ENCODE peak calls at places on chromosomes 16 and 17, in eight cellular contexts. I is CD4-positive, alpha-beta T cell; Y is HTR-8/SVneo; F is neural progenitor cell; G is upper lobe of right lung; K is ACHN; U is C1 segment of cervical spinal cord; S is Daoy. T is an unnamed sample.

GRCh38 chr16:86631441-86631840 is 53.1 kb downstream of the FOXL1 start:
- DNase-seq in I (no peak), G (peak; percentile 25), S (peak; percentile 21), Y (peak; percentile 41), F (no peak), U (no peak), K (no peak), T (peak; percentile 54)

GRCh38 chr16:57060323-57061083 is 31.9 kb upstream of the CPNE2 start:
- DNase-seq in S (no peak), U (no peak), I (no peak), G (no peak), Y (no peak), K (no peak), F (no peak), T (no peak)

GRCh38 chr17:81419333-81419885 is 24.2 kb downstream of the BAHCC1 start:
- DNase-seq in S (peak; percentile 99), G (peak; percentile 93), K (peak; percentile 91), U (no peak), Y (peak; percentile 91), I (no peak), F (peak; percentile 57), T (no peak)

GRCh38 chr17:62681061-62681938 is 53.8 kb downstream of the MRC2 start:
- DNase-seq in F (no peak), G (no peak), U (no peak), I (no peak), Y (no peak), K (no peak), S (no peak), T (no peak)

GRCh38 chr17:31678431-31678830 is 180.6 kb downstream of the COPRS start:
- DNase-seq in I (no peak), Y (peak; percentile 61), F (no peak), K (no peak), U (no peak), G (no peak), S (peak; percentile 49), T (peak; percentile 81)

GRCh38 chr16:79191933-79192332 is 408.6 kb downstream of the MAF start:
- DNase-seq in F (no peak), K (no peak), G (no peak), I (no peak), S (peak; percentile 80), U (no peak), Y (no peak), T (no peak)

GRCh38 chr16:84930298-84931106 is 80.8 kb downstream of the ZDHHC7 start:
- DNase-seq in Y (no peak), S (no peak), U (no peak), K (no peak), F (no peak), G (no peak), I (no peak), T (no peak)

GRCh38 chr17:79070266-79070880 is 4.3 kb upstream of the ENGASE start:
- DNase-seq in I (no peak), Y (no peak), G (peak; percentile 30), U (no peak), K (no peak), S (no peak), F (no peak), T (no peak)

GRCh38 chr17:66423436-66423922 is 121.1 kb downstream of the PRKCA start:
- DNase-seq in F (no peak), G (no peak), U (no peak), Y (no peak), K (peak; percentile 29), I (no peak), S (no peak), T (no peak)